ENCODE peak calls at places on chromosomes 5 and 9, in eight cellular contexts. B is IMR-90, I is left ventricle myocardium inferior, O is AG10803, Y is fibroblast of pulmonary artery, J is A549, H is thyroid gland, S is cardiac fibroblast. N is an unnamed sample.

GRCh38 chr9:78273761-78274160 is 23.2 kb upstream of the PSAT1 start:
- DNase-seq in B (peak; percentile 74), I (no peak), O (peak; percentile 21), Y (no peak), J (no peak), H (no peak), S (no peak), N (no peak)

GRCh38 chr9:14395300-14396082 is 81.5 kb upstream of the NFIB start:
- DNase-seq in B (no peak), I (peak; percentile 42), O (no peak), Y (no peak), J (no peak), H (no peak), S (no peak), N (no peak)

GRCh38 chr5:174300118-174300940 is 254.8 kb downstream of the NSG2 start:
- DNase-seq in B (no peak), I (no peak), O (no peak), Y (no peak), J (no peak), H (no peak), S (no peak), N (no peak)

GRCh38 chr9:127452481-127453092 is 1.3 kb downstream of the LRSAM1 start:
- DNase-seq in B (peak; percentile 17), I (peak; percentile 76), O (peak; percentile 35), Y (peak; percentile 43), J (no peak), H (peak; percentile 82), S (peak; percentile 72), N (no peak)

GRCh38 chr5:125399885-125400284 is 653.4 kb upstream of the ZNF608 start:
- DNase-seq in B (no peak), I (no peak), O (no peak), Y (no peak), J (no peak), H (no peak), S (no peak), N (no peak)

GRCh38 chr9:118674942-118675341 is 694.3 kb downstream of the BRINP1 start:
- DNase-seq in B (no peak), I (no peak), O (no peak), Y (no peak), J (no peak), H (peak; percentile 75), S (no peak), N (no peak)

GRCh38 chr5:57102905-57103255 is 71.0 kb upstream of the GPBP1 start:
- DNase-seq in B (no peak), I (no peak), O (no peak), Y (no peak), J (peak; percentile 25), H (no peak), S (no peak), N (peak; percentile 29)

GRCh38 chr9:15206949-15207696 is 99.9 kb downstream of the TTC39B start:
- DNase-seq in B (no peak), I (no peak), O (no peak), Y (no peak), J (no peak), H (no peak), S (no peak), N (no peak)

GRCh38 chr5:173354645-173355044 is 26.4 kb upstream of the STC2 start:
- DNase-seq in B (no peak), I (no peak), O (no peak), Y (no peak), J (no peak), H (no peak), S (no peak), N (no peak)

GRCh38 chr9:36450110-36450732 is 50.2 kb upstream of the RNF38 start:
- DNase-seq in B (peak; percentile 57), I (no peak), O (peak; percentile 57), Y (peak; percentile 68), J (peak; percentile 38), H (peak; percentile 45), S (peak; percentile 67), N (no peak)

GRCh38 chr9:132166599-132166998 is 4.7 kb downstream of the NTNG2 start:
- DNase-seq in B (no peak), I (no peak), O (no peak), Y (no peak), J (peak; percentile 41), H (no peak), S (peak; percentile 11), N (no peak)

GRCh38 chr9:128115187-128116103 is 12.1 kb downstream of the PTGES2 start:
- DNase-seq in B (no peak), I (peak; percentile 5), O (no peak), Y (no peak), J (no peak), H (peak; percentile 50), S (no peak), N (no peak)

GRCh38 chr5:154967419-154968024 is 26.6 kb downstream of the MRPL22 start:
- DNase-seq in B (peak; percentile 21), I (no peak), O (no peak), Y (peak; percentile 35), J (peak; percentile 22), H (no peak), S (peak; percentile 39), N (no peak)

GRCh38 chr5:160263326-160263850 is 34.1 kb downstream of the FABP6 start:
- DNase-seq in B (no peak), I (no peak), O (no peak), Y (no peak), J (no peak), H (no peak), S (no peak), N (no peak)

GRCh38 chr5:139708877-139709586 is 60.9 kb downstream of the CXXC5 start:
- DNase-seq in B (peak; percentile 28), I (peak; percentile 62), O (peak; percentile 76), Y (no peak), J (no peak), H (peak; percentile 58), S (peak; percentile 69), N (peak; percentile 23)

GRCh38 chr9:132824151-132824550 is 53.9 kb downstream of the AK8 start:
- DNase-seq in B (no peak), I (no peak), O (no peak), Y (no peak), J (no peak), H (no peak), S (no peak), N (no peak)

GRCh38 chr9:22255337-22255736 is 191.3 kb upstream of the DMRTA1 start:
- DNase-seq in B (no peak), I (no peak), O (no peak), Y (no peak), J (no peak), H (no peak), S (no peak), N (no peak)

GRCh38 chr9:118422513-118422912 is 718.3 kb downstream of the TLR4 start:
- DNase-seq in B (no peak), I (no peak), O (no peak), Y (no peak), J (no peak), H (no peak), S (no peak), N (no peak)

GRCh38 chr5:174527936-174528557 is 196.3 kb upstream of the MSX2 start:
- DNase-seq in B (peak; percentile 31), I (no peak), O (no peak), Y (no peak), J (no peak), H (no peak), S (no peak), N (no peak)

GRCh38 chr9:115170674-115171073 is 52.7 kb upstream of the TNC start:
- DNase-seq in B (peak; percentile 52), I (no peak), O (peak; percentile 54), Y (peak; percentile 40), J (no peak), H (no peak), S (peak; percentile 15), N (no peak)

DNA sequence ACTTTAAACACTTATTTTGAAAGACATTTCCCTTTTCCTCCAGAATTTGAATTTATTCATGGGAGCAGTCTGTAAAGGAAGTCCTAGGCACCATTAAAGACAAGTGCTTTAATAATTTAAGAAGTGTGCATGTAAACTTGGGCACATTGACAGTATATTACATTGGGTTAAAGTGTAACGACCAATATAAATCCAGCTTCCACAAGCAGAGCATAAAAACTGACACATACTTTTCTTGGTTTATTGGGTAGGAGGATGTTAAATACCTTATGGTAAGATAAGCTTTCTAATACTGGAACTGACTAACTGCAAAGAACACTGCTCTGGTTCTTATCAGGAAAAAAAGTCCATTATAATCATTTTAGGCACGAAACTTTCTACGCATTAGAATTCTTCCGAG is 1.1 kb upstream of the ENTREP1 start:
- DNase-seq in B (no peak), I (no peak), O (no peak), Y (no peak), J (no peak), H (no peak), S (no peak), N (no peak)
- H3K4me3 ChIP-seq in B (no peak overlapping the region), I (peak overlapping the region; percentile 81), O (no peak overlapping the region), Y (no peak overlapping the region), J (no peak overlapping the region), H (peak overlapping the region; percentile 60), S (no peak overlapping the region), N (no peak overlapping the region)

GRCh38 chr5:69492391-69493234 is at the start of gene OCLN:
- DNase-seq in B (no peak), I (no peak), O (no peak), Y (no peak), J (peak; percentile 87), H (peak; percentile 89), S (no peak), N (no peak)
- TF ChIP-seq CTCF in B (no peak), I (no peak), O (no peak), Y (no peak), J (no peak), H (no peak), S (no peak), N (no peak)

GRCh38 chr9:38423273-38423938 is 848 bp downstream of the IGFBPL1 start:
- DNase-seq in B (no peak), I (no peak), O (no peak), Y (no peak), J (no peak), H (no peak), S (no peak), N (no peak)

GRCh38 chr9:38419216-38419615 is 5.0 kb downstream of the IGFBPL1 start:
- DNase-seq in B (no peak), I (no peak), O (no peak), Y (no peak), J (no peak), H (peak; percentile 56), S (no peak), N (no peak)

GRCh38 chr9:38423939-38424843 is at the start of gene IGFBPL1:
- DNase-seq in B (no peak), I (no peak), O (no peak), Y (no peak), J (peak; percentile 79), H (peak; percentile 44), S (no peak), N (no peak)

GRCh38 chr9:38422555-38423245 is 1.6 kb downstream of the IGFBPL1 start:
- DNase-seq in B (no peak), I (no peak), O (no peak), Y (no peak), J (no peak), H (peak; percentile 76), S (no peak), N (no peak)

GRCh38 chr9:38421498-38422211 is 2.6 kb downstream of the IGFBPL1 start:
- DNase-seq in B (no peak), I (no peak), O (no peak), Y (no peak), J (no peak), H (peak; percentile 38), S (no peak), N (no peak)
- H3K4me3 ChIP-seq in B (no peak overlapping the region), I (no peak overlapping the region), O (no peak overlapping the region), Y (no peak overlapping the region), J (no peak overlapping the region), H (no peak overlapping the region), S (no peak overlapping the region), N (no peak overlapping the region)

GRCh38 chr5:61139931-61140330 is 22.3 kb downstream of the SMIM15 start:
- DNase-seq in B (no peak), I (no peak), O (no peak), Y (no peak), J (no peak), H (no peak), S (no peak), N (no peak)

GRCh38 chr5:61139094-61139873 is 23.0 kb downstream of the SMIM15 start:
- DNase-seq in B (no peak), I (no peak), O (no peak), Y (peak; percentile 15), J (no peak), H (no peak), S (peak; percentile 5), N (no peak)
- TF ChIP-seq CTCF in B (peak; percentile 4), I (no peak), O (peak; percentile 32), Y (peak; percentile 46), J (peak; percentile 27), H (peak; percentile 11), S (peak; percentile 48), N (peak; percentile 50)